ENCODE peak calls at places on chromosome 7, in ten cellular contexts. One of them, this sample, is unnamed.
A peak's percentile ranks its signal among the peaks of the same experiment; 100 is the strongest.

GRCh38 chr7:25314729-25315267 is 86.5 kb upstream of the NPVF start:
- DNase-seq in M059J: no peak
- DNase-seq in heart left ventricle: no peak
- DNase-seq in effector memory CD4-positive, alpha-beta T cell: no peak
- DNase-seq in stimulated activated CD4-positive, alpha-beta T cell treated with anti-CD3 and anti-CD28 coated beads, Interleukin-2, amount 100 ng/mL, for 24 hours: no peak
- DNase-seq in suprapubic skin: no peak
- DNase-seq in NCI-H748 treated with DMSO at 0.1 percent for 48 hours: no peak
- DNase-seq in T follicular helper cell: no peak
- DNase-seq in activated CD8-positive, alpha-beta memory T cell treated with anti-CD3 and anti-CD28 coated beads, Interleukin-2, amount 50 U/mL, for 48 hours: no peak
- DNase-seq in LNCaP clone FGC: no peak
- DNase-seq in this sample: no peak

GRCh38 chr7:1056785-1057410 is 12.6 kb downstream of the GPR146 start:
- DNase-seq in M059J: no peak
- DNase-seq in heart left ventricle: no peak
- DNase-seq in effector memory CD4-positive, alpha-beta T cell: no peak
- DNase-seq in stimulated activated CD4-positive, alpha-beta T cell treated with anti-CD3 and anti-CD28 coated beads, Interleukin-2, amount 100 ng/mL, for 24 hours: no peak
- DNase-seq in suprapubic skin: no peak
- DNase-seq in NCI-H748 treated with DMSO at 0.1 percent for 48 hours: no peak
- DNase-seq in T follicular helper cell: no peak
- DNase-seq in activated CD8-positive, alpha-beta memory T cell treated with anti-CD3 and anti-CD28 coated beads, Interleukin-2, amount 50 U/mL, for 48 hours: no peak
- DNase-seq in LNCaP clone FGC: no peak
- DNase-seq in this sample: no peak

GRCh38 chr7:41045556-41046123 is 657.2 kb downstream of the INHBA start:
- DNase-seq in M059J: peak; percentile 74
- DNase-seq in heart left ventricle: no peak
- DNase-seq in effector memory CD4-positive, alpha-beta T cell: no peak
- DNase-seq in stimulated activated CD4-positive, alpha-beta T cell treated with anti-CD3 and anti-CD28 coated beads, Interleukin-2, amount 100 ng/mL, for 24 hours: no peak
- DNase-seq in suprapubic skin: no peak
- DNase-seq in NCI-H748 treated with DMSO at 0.1 percent for 48 hours: no peak
- DNase-seq in T follicular helper cell: no peak
- DNase-seq in activated CD8-positive, alpha-beta memory T cell treated with anti-CD3 and anti-CD28 coated beads, Interleukin-2, amount 50 U/mL, for 48 hours: no peak
- DNase-seq in LNCaP clone FGC: peak; percentile 90
- DNase-seq in this sample: peak; percentile 20

GRCh38 chr7:138359891-138360582 is 100.0 kb upstream of the TRIM24 start:
- DNase-seq in M059J: peak; percentile 47
- DNase-seq in heart left ventricle: no peak
- DNase-seq in effector memory CD4-positive, alpha-beta T cell: no peak
- DNase-seq in stimulated activated CD4-positive, alpha-beta T cell treated with anti-CD3 and anti-CD28 coated beads, Interleukin-2, amount 100 ng/mL, for 24 hours: no peak
- DNase-seq in suprapubic skin: no peak
- DNase-seq in NCI-H748 treated with DMSO at 0.1 percent for 48 hours: no peak
- DNase-seq in T follicular helper cell: no peak
- DNase-seq in activated CD8-positive, alpha-beta memory T cell treated with anti-CD3 and anti-CD28 coated beads, Interleukin-2, amount 50 U/mL, for 48 hours: no peak
- DNase-seq in LNCaP clone FGC: no peak
- DNase-seq in this sample: no peak

GRCh38 chr7:32298403-32299132 is 191.6 kb downstream of the LSM5 start:
- DNase-seq in M059J: no peak
- DNase-seq in heart left ventricle: peak; percentile 29
- DNase-seq in effector memory CD4-positive, alpha-beta T cell: no peak
- DNase-seq in stimulated activated CD4-positive, alpha-beta T cell treated with anti-CD3 and anti-CD28 coated beads, Interleukin-2, amount 100 ng/mL, for 24 hours: no peak
- DNase-seq in suprapubic skin: no peak
- DNase-seq in NCI-H748 treated with DMSO at 0.1 percent for 48 hours: peak; percentile 17
- DNase-seq in T follicular helper cell: no peak
- DNase-seq in activated CD8-positive, alpha-beta memory T cell treated with anti-CD3 and anti-CD28 coated beads, Interleukin-2, amount 50 U/mL, for 48 hours: no peak
- DNase-seq in LNCaP clone FGC: no peak
- DNase-seq in this sample: no peak

GRCh38 chr7:35003679-35004278 is 33.5 kb downstream of the DPY19L1 start:
- DNase-seq in M059J: peak; percentile 95
- DNase-seq in heart left ventricle: peak; percentile 60
- DNase-seq in effector memory CD4-positive, alpha-beta T cell: no peak
- DNase-seq in stimulated activated CD4-positive, alpha-beta T cell treated with anti-CD3 and anti-CD28 coated beads, Interleukin-2, amount 100 ng/mL, for 24 hours: no peak
- DNase-seq in suprapubic skin: no peak
- DNase-seq in NCI-H748 treated with DMSO at 0.1 percent for 48 hours: no peak
- DNase-seq in T follicular helper cell: no peak
- DNase-seq in activated CD8-positive, alpha-beta memory T cell treated with anti-CD3 and anti-CD28 coated beads, Interleukin-2, amount 50 U/mL, for 48 hours: no peak
- DNase-seq in LNCaP clone FGC: peak; percentile 49
- DNase-seq in this sample: no peak

GRCh38 chr7:4208586-4208985 is 473.5 kb upstream of the FOXK1 start:
- DNase-seq in M059J: no peak
- DNase-seq in heart left ventricle: no peak
- DNase-seq in effector memory CD4-positive, alpha-beta T cell: no peak
- DNase-seq in stimulated activated CD4-positive, alpha-beta T cell treated with anti-CD3 and anti-CD28 coated beads, Interleukin-2, amount 100 ng/mL, for 24 hours: no peak
- DNase-seq in suprapubic skin: no peak
- DNase-seq in NCI-H748 treated with DMSO at 0.1 percent for 48 hours: no peak
- DNase-seq in T follicular helper cell: no peak
- DNase-seq in activated CD8-positive, alpha-beta memory T cell treated with anti-CD3 and anti-CD28 coated beads, Interleukin-2, amount 50 U/mL, for 48 hours: no peak
- DNase-seq in LNCaP clone FGC: no peak
- DNase-seq in this sample: no peak

GRCh38 chr7:157602581-157602980 is 265.8 kb downstream of the DNAJB6 start:
- DNase-seq in M059J: no peak
- DNase-seq in heart left ventricle: no peak
- DNase-seq in effector memory CD4-positive, alpha-beta T cell: no peak
- DNase-seq in stimulated activated CD4-positive, alpha-beta T cell treated with anti-CD3 and anti-CD28 coated beads, Interleukin-2, amount 100 ng/mL, for 24 hours: no peak
- DNase-seq in suprapubic skin: peak; percentile 21
- DNase-seq in NCI-H748 treated with DMSO at 0.1 percent for 48 hours: no peak
- DNase-seq in T follicular helper cell: no peak
- DNase-seq in activated CD8-positive, alpha-beta memory T cell treated with anti-CD3 and anti-CD28 coated beads, Interleukin-2, amount 50 U/mL, for 48 hours: no peak
- DNase-seq in LNCaP clone FGC: no peak
- DNase-seq in this sample: no peak

GRCh38 chr7:8201846-8202441 is 60.0 kb downstream of the ICA1 start:
- DNase-seq in M059J: no peak
- DNase-seq in heart left ventricle: peak; percentile 31
- DNase-seq in effector memory CD4-positive, alpha-beta T cell: no peak
- DNase-seq in stimulated activated CD4-positive, alpha-beta T cell treated with anti-CD3 and anti-CD28 coated beads, Interleukin-2, amount 100 ng/mL, for 24 hours: no peak
- DNase-seq in suprapubic skin: no peak
- DNase-seq in NCI-H748 treated with DMSO at 0.1 percent for 48 hours: no peak
- DNase-seq in T follicular helper cell: no peak
- DNase-seq in activated CD8-positive, alpha-beta memory T cell treated with anti-CD3 and anti-CD28 coated beads, Interleukin-2, amount 50 U/mL, for 48 hours: no peak
- DNase-seq in LNCaP clone FGC: no peak
- DNase-seq in this sample: no peak

GRCh38 chr7:11415101-11415500 is 416.9 kb downstream of the THSD7A start:
- DNase-seq in M059J: peak; percentile 44
- DNase-seq in heart left ventricle: no peak
- DNase-seq in effector memory CD4-positive, alpha-beta T cell: no peak
- DNase-seq in stimulated activated CD4-positive, alpha-beta T cell treated with anti-CD3 and anti-CD28 coated beads, Interleukin-2, amount 100 ng/mL, for 24 hours: no peak
- DNase-seq in suprapubic skin: no peak
- DNase-seq in NCI-H748 treated with DMSO at 0.1 percent for 48 hours: no peak
- DNase-seq in T follicular helper cell: no peak
- DNase-seq in activated CD8-positive, alpha-beta memory T cell treated with anti-CD3 and anti-CD28 coated beads, Interleukin-2, amount 50 U/mL, for 48 hours: no peak
- DNase-seq in LNCaP clone FGC: no peak
- DNase-seq in this sample: no peak

GRCh38 chr7:41134873-41135250 is 568.0 kb downstream of the INHBA start:
- DNase-seq in M059J: peak; percentile 52
- DNase-seq in heart left ventricle: no peak
- DNase-seq in effector memory CD4-positive, alpha-beta T cell: no peak
- DNase-seq in stimulated activated CD4-positive, alpha-beta T cell treated with anti-CD3 and anti-CD28 coated beads, Interleukin-2, amount 100 ng/mL, for 24 hours: no peak
- DNase-seq in suprapubic skin: no peak
- DNase-seq in NCI-H748 treated with DMSO at 0.1 percent for 48 hours: no peak
- DNase-seq in T follicular helper cell: no peak
- DNase-seq in activated CD8-positive, alpha-beta memory T cell treated with anti-CD3 and anti-CD28 coated beads, Interleukin-2, amount 50 U/mL, for 48 hours: no peak
- DNase-seq in LNCaP clone FGC: no peak
- DNase-seq in this sample: no peak

GRCh38 chr7:110090113-110090820 is 1000.7 kb upstream of the LRRN3 start:
- DNase-seq in M059J: peak; percentile 4
- DNase-seq in heart left ventricle: no peak
- DNase-seq in effector memory CD4-positive, alpha-beta T cell: no peak
- DNase-seq in stimulated activated CD4-positive, alpha-beta T cell treated with anti-CD3 and anti-CD28 coated beads, Interleukin-2, amount 100 ng/mL, for 24 hours: no peak
- DNase-seq in suprapubic skin: no peak
- DNase-seq in NCI-H748 treated with DMSO at 0.1 percent for 48 hours: no peak
- DNase-seq in T follicular helper cell: no peak
- DNase-seq in activated CD8-positive, alpha-beta memory T cell treated with anti-CD3 and anti-CD28 coated beads, Interleukin-2, amount 50 U/mL, for 48 hours: no peak
- DNase-seq in LNCaP clone FGC: peak; percentile 11
- DNase-seq in this sample: peak; percentile 5

GRCh38 chr7:77786741-77787140 is 11.5 kb downstream of the TMEM60 start:
- DNase-seq in M059J: no peak
- DNase-seq in heart left ventricle: no peak
- DNase-seq in effector memory CD4-positive, alpha-beta T cell: no peak
- DNase-seq in stimulated activated CD4-positive, alpha-beta T cell treated with anti-CD3 and anti-CD28 coated beads, Interleukin-2, amount 100 ng/mL, for 24 hours: no peak
- DNase-seq in suprapubic skin: no peak
- DNase-seq in NCI-H748 treated with DMSO at 0.1 percent for 48 hours: no peak
- DNase-seq in T follicular helper cell: no peak
- DNase-seq in activated CD8-positive, alpha-beta memory T cell treated with anti-CD3 and anti-CD28 coated beads, Interleukin-2, amount 50 U/mL, for 48 hours: no peak
- DNase-seq in LNCaP clone FGC: no peak
- DNase-seq in this sample: no peak

GRCh38 chr7:1086588-1087461 is 1.1 kb upstream of the GPER1 start:
- DNase-seq in M059J: peak; percentile 68
- DNase-seq in heart left ventricle: peak; percentile 67
- DNase-seq in effector memory CD4-positive, alpha-beta T cell: peak; percentile 55
- DNase-seq in stimulated activated CD4-positive, alpha-beta T cell treated with anti-CD3 and anti-CD28 coated beads, Interleukin-2, amount 100 ng/mL, for 24 hours: peak; percentile 81
- DNase-seq in suprapubic skin: peak; percentile 84
- DNase-seq in NCI-H748 treated with DMSO at 0.1 percent for 48 hours: no peak
- DNase-seq in T follicular helper cell: peak; percentile 53
- DNase-seq in activated CD8-positive, alpha-beta memory T cell treated with anti-CD3 and anti-CD28 coated beads, Interleukin-2, amount 50 U/mL, for 48 hours: peak; percentile 97
- DNase-seq in LNCaP clone FGC: no peak
- DNase-seq in this sample: no peak

GRCh38 chr7:3943779-3944520 is 642.9 kb downstream of the SDK1 start:
- DNase-seq in M059J: no peak
- DNase-seq in heart left ventricle: no peak
- DNase-seq in effector memory CD4-positive, alpha-beta T cell: no peak
- DNase-seq in stimulated activated CD4-positive, alpha-beta T cell treated with anti-CD3 and anti-CD28 coated beads, Interleukin-2, amount 100 ng/mL, for 24 hours: no peak
- DNase-seq in suprapubic skin: no peak
- DNase-seq in NCI-H748 treated with DMSO at 0.1 percent for 48 hours: no peak
- DNase-seq in T follicular helper cell: no peak
- DNase-seq in activated CD8-positive, alpha-beta memory T cell treated with anti-CD3 and anti-CD28 coated beads, Interleukin-2, amount 50 U/mL, for 48 hours: no peak
- DNase-seq in LNCaP clone FGC: no peak
- DNase-seq in this sample: no peak

GRCh38 chr7:141286522-141286921 is 212.7 kb downstream of the TMEM178B start:
- DNase-seq in M059J: no peak
- DNase-seq in heart left ventricle: no peak
- DNase-seq in effector memory CD4-positive, alpha-beta T cell: no peak
- DNase-seq in stimulated activated CD4-positive, alpha-beta T cell treated with anti-CD3 and anti-CD28 coated beads, Interleukin-2, amount 100 ng/mL, for 24 hours: no peak
- DNase-seq in suprapubic skin: no peak
- DNase-seq in NCI-H748 treated with DMSO at 0.1 percent for 48 hours: no peak
- DNase-seq in T follicular helper cell: no peak
- DNase-seq in activated CD8-positive, alpha-beta memory T cell treated with anti-CD3 and anti-CD28 coated beads, Interleukin-2, amount 50 U/mL, for 48 hours: no peak
- DNase-seq in LNCaP clone FGC: no peak
- DNase-seq in this sample: no peak

GRCh38 chr7:30503273-30504212 is 1.1 kb downstream of the GGCT start:
- DNase-seq in M059J: no peak
- DNase-seq in heart left ventricle: no peak
- DNase-seq in effector memory CD4-positive, alpha-beta T cell: no peak
- DNase-seq in stimulated activated CD4-positive, alpha-beta T cell treated with anti-CD3 and anti-CD28 coated beads, Interleukin-2, amount 100 ng/mL, for 24 hours: no peak
- DNase-seq in suprapubic skin: no peak
- DNase-seq in NCI-H748 treated with DMSO at 0.1 percent for 48 hours: no peak
- DNase-seq in T follicular helper cell: no peak
- DNase-seq in activated CD8-positive, alpha-beta memory T cell treated with anti-CD3 and anti-CD28 coated beads, Interleukin-2, amount 50 U/mL, for 48 hours: no peak
- DNase-seq in LNCaP clone FGC: no peak
- DNase-seq in this sample: no peak

GRCh38 chr7:82694020-82694419 is 250.4 kb upstream of the CACNA2D1 start:
- DNase-seq in M059J: peak; percentile 14
- DNase-seq in heart left ventricle: no peak
- DNase-seq in effector memory CD4-positive, alpha-beta T cell: no peak
- DNase-seq in stimulated activated CD4-positive, alpha-beta T cell treated with anti-CD3 and anti-CD28 coated beads, Interleukin-2, amount 100 ng/mL, for 24 hours: no peak
- DNase-seq in suprapubic skin: no peak
- DNase-seq in NCI-H748 treated with DMSO at 0.1 percent for 48 hours: no peak
- DNase-seq in T follicular helper cell: no peak
- DNase-seq in activated CD8-positive, alpha-beta memory T cell treated with anti-CD3 and anti-CD28 coated beads, Interleukin-2, amount 50 U/mL, for 48 hours: no peak
- DNase-seq in LNCaP clone FGC: no peak
- DNase-seq in this sample: no peak

GRCh38 chr7:2403718-2404648 is 572 bp downstream of the CHST12 start:
- DNase-seq in M059J: peak; percentile 55
- DNase-seq in heart left ventricle: peak; percentile 51
- DNase-seq in effector memory CD4-positive, alpha-beta T cell: no peak
- DNase-seq in stimulated activated CD4-positive, alpha-beta T cell treated with anti-CD3 and anti-CD28 coated beads, Interleukin-2, amount 100 ng/mL, for 24 hours: peak; percentile 40
- DNase-seq in suprapubic skin: no peak
- DNase-seq in NCI-H748 treated with DMSO at 0.1 percent for 48 hours: no peak
- DNase-seq in T follicular helper cell: no peak
- DNase-seq in activated CD8-positive, alpha-beta memory T cell treated with anti-CD3 and anti-CD28 coated beads, Interleukin-2, amount 50 U/mL, for 48 hours: peak; percentile 75
- DNase-seq in LNCaP clone FGC: no peak
- DNase-seq in this sample: no peak

GRCh38 chr7:68684246-68684850 is 913.9 kb upstream of the AUTS2 start:
- DNase-seq in M059J: peak; percentile 89
- DNase-seq in heart left ventricle: no peak
- DNase-seq in effector memory CD4-positive, alpha-beta T cell: no peak
- DNase-seq in stimulated activated CD4-positive, alpha-beta T cell treated with anti-CD3 and anti-CD28 coated beads, Interleukin-2, amount 100 ng/mL, for 24 hours: no peak
- DNase-seq in suprapubic skin: no peak
- DNase-seq in NCI-H748 treated with DMSO at 0.1 percent for 48 hours: peak; percentile 81
- DNase-seq in T follicular helper cell: no peak
- DNase-seq in activated CD8-positive, alpha-beta memory T cell treated with anti-CD3 and anti-CD28 coated beads, Interleukin-2, amount 50 U/mL, for 48 hours: no peak
- DNase-seq in LNCaP clone FGC: no peak
- DNase-seq in this sample: peak; percentile 42

This sample was measured in COR-L47.